ENCODE peak calls at places on chromosomes 6 and 20, in five cellular contexts. F is NCI-H524, D is HAP-1, V is nucleus accumbens, R is cerebellum. M is an unnamed sample.

GRCh38 chr20:46388945-46389344 is 17.5 kb downstream of the ELMO2 start:
- DNase-seq in F (no peak), R (peak), D (no peak), V (no peak), M (peak)

GRCh38 chr6:131761061-131761761 is 46.6 kb upstream of the ENPP1 start:
- DNase-seq in V (no peak), R (peak), D (no peak), F (no peak), M (peak)

GRCh38 chr6:145813285-145814034 is 1.1 kb downstream of the FBXO30 start:
- DNase-seq in R (peak), D (no peak), F (no peak), V (no peak), M (no peak)

GRCh38 chr6:1678201-1678600 is 68.5 kb downstream of the FOXC1 start:
- DNase-seq in R (no peak), F (no peak), V (no peak), D (no peak), M (no peak)

GRCh38 chr6:6659600-6660327 is 71.2 kb downstream of the LY86 start:
- DNase-seq in F (no peak), R (no peak), V (no peak), D (no peak), M (no peak)

GRCh38 chr6:93581371-93581770 is 162.0 kb upstream of the EPHA7 start:
- DNase-seq in F (peak), V (no peak), D (no peak), R (no peak), M (no peak)

GRCh38 chr6:119832411-119832810 is 482.9 kb upstream of the MAN1A1 start:
- DNase-seq in V (no peak), D (no peak), R (no peak), F (no peak), M (no peak)

GRCh38 chr6:167492096-167492449 is 167.2 kb downstream of the TTLL2 start:
- DNase-seq in D (no peak), F (no peak), R (no peak), V (no peak), M (no peak)

GRCh38 chr6:2931970-2932748 is 29.1 kb upstream of the SERPINB9 start:
- DNase-seq in D (peak), V (peak), F (peak), R (peak), M (peak)

GRCh38 chr20:53922901-53923314 is 147.5 kb downstream of the BCAS1 start:
- DNase-seq in F (no peak), R (no peak), V (no peak), D (no peak), M (no peak)

GRCh38 chr6:121549741-121550140 is 114.3 kb downstream of the GJA1 start:
- DNase-seq in R (no peak), D (no peak), V (no peak), F (no peak), M (no peak)

GRCh38 chr6:113595921-113596376 is 261.2 kb upstream of the MARCKS start:
- DNase-seq in R (no peak), V (no peak), D (no peak), F (no peak), M (no peak)

GRCh38 chr20:56626367-56627121 is 2.6 kb upstream of the TFAP2C start:
- DNase-seq in R (no peak), V (no peak), D (peak), F (peak), M (no peak)

GRCh38 chr20:49790077-49790798 is 22.4 kb upstream of the SLC9A8 start:
- DNase-seq in R (no peak), D (no peak), V (no peak), F (no peak), M (no peak)

GRCh38 chr6:154070041-154070440 is 31.0 kb downstream of the OPRM1 start:
- DNase-seq in R (peak), F (no peak), V (no peak), D (no peak), M (peak)

GRCh38 chr6:16358531-16359138 is 120.2 kb downstream of the GMPR start:
- DNase-seq in V (no peak), D (no peak), F (no peak), R (no peak), M (no peak)

GRCh38 chr20:17884318-17885003 is 84.1 kb downstream of the SNX5 start:
- DNase-seq in F (no peak), R (no peak), V (no peak), D (no peak), M (no peak)

GRCh38 chr6:13531956-13532355 is 42.4 kb upstream of the SIRT5 start:
- DNase-seq in D (no peak), R (no peak), F (peak), V (no peak), M (no peak)

GRCh38 chr6:38671885-38672467 is 31.0 kb downstream of the GLO1 start:
- DNase-seq in V (no peak), F (peak), D (peak), R (peak), M (peak)

GRCh38 chr6:112087916-112088315 is 525 bp downstream of the FAM229B start:
- DNase-seq in D (no peak), F (no peak), V (no peak), R (no peak), M (no peak)

GRCh38 chr20:50690979-50691584 is at the start of gene RIPOR3:
- DNase-seq in F (peak), D (no peak), R (no peak), V (no peak), M (no peak)

M was measured in G401.